ENCODE peak calls at places on chromosomes 2 and 18, in four cellular contexts. S is HEK293T, E is HepG2, D is GM12878. L is an unnamed sample.

GRCh38 chr2:219020604-219021365 is 20.5 kb downstream of the CFAP65 start:
- DNase-seq in D (no peak), S (no peak), E (no peak), L (no peak)

GRCh38 chr2:65491381-65491903 is 59.0 kb upstream of the SPRED2 start:
- DNase-seq in S (no peak), D (no peak), E (no peak), L (no peak)

GRCh38 chr18:21004721-21005120 is 106.9 kb downstream of the ROCK1 start:
- DNase-seq in E (no peak), D (no peak), S (no peak), L (no peak)

GRCh38 chr2:213022987-213023386 is 128.4 kb downstream of the IKZF2 start:
- DNase-seq in E (no peak), S (no peak), D (peak; percentile 87), L (no peak)

GRCh38 chr2:88199912-88200682 is 30.0 kb downstream of the THNSL2 start:
- DNase-seq in D (no peak), E (peak; percentile 33), S (peak; percentile 29), L (no peak)

GRCh38 chr2:205405194-205405593 is 277.1 kb upstream of the NRP2 start:
- DNase-seq in E (no peak), D (no peak), S (no peak), L (no peak)

GRCh38 chr2:235445116-235445515 is 48.7 kb upstream of the AGAP1 start:
- DNase-seq in D (no peak), S (no peak), E (no peak), L (no peak)

GRCh38 chr2:112686348-112687217 is 34.2 kb upstream of the NT5DC4 start:
- DNase-seq in D (no peak), S (no peak), E (no peak), L (no peak)

GRCh38 chr2:223058952-223059716 is 7.1 kb downstream of the KCNE4 start:
- DNase-seq in E (peak; percentile 27), D (no peak), S (no peak), L (no peak)

GRCh38 chr2:15554525-15555218 is 6.5 kb downstream of the NBAS start:
- DNase-seq in E (no peak), S (no peak), D (no peak), L (no peak)

GRCh38 chr2:36770542-36771287 is 74.2 kb downstream of the VIT start:
- DNase-seq in D (no peak), S (peak; percentile 75), E (peak; percentile 67), L (peak; percentile 84)

GRCh38 chr2:63699549-63699839 is 110.7 kb downstream of the MDH1 start:
- DNase-seq in E (no peak), S (no peak), D (no peak), L (no peak)

GRCh38 chr2:212032032-212032431 is 506.6 kb downstream of the ERBB4 start:
- DNase-seq in D (no peak), S (no peak), E (no peak), L (no peak)

GRCh38 chr2:153871231-153872221 is at the start of gene GALNT13:
- DNase-seq in E (peak; percentile 57), D (no peak), S (peak; percentile 81), L (peak; percentile 91)

GRCh38 chr2:106156305-106157288 is 37.5 kb downstream of the UXS1 start:
- DNase-seq in S (no peak), D (no peak), E (no peak), L (no peak)

GRCh38 chr2:51065276-51065675 is 33.3 kb upstream of the NRXN1 start:
- DNase-seq in D (no peak), S (no peak), E (no peak), L (no peak)

GRCh38 chr2:204453730-204454167 is 91.5 kb upstream of the PARD3B start:
- DNase-seq in D (no peak), S (peak; percentile 32), E (no peak), L (no peak)

GRCh38 chr2:108906403-108907077 is 82.5 kb downstream of the EDAR start:
- DNase-seq in E (no peak), D (no peak), S (no peak), L (no peak)

GRCh38 chr2:73823916-73824523 is 4.7 kb upstream of the STAMBP start:
- DNase-seq in E (peak; percentile 68), D (peak; percentile 49), S (peak; percentile 46), L (peak; percentile 63)

GRCh38 chr2:217218269-217219140 is 358.6 kb upstream of the TNP1 start:
- DNase-seq in E (no peak), S (no peak), D (no peak), L (no peak)

GRCh38 chr2:120358734-120359465 is 13.0 kb downstream of the INHBB start:
- DNase-seq in E (no peak), D (no peak), S (no peak), L (no peak)

GRCh38 chr18:79567481-79568147 is 112.0 kb upstream of the CTDP1 start:
- DNase-seq in E (no peak), D (no peak), S (no peak), L (peak; percentile 58)

GRCh38 chr2:26721267-26722032 is 28.9 kb downstream of the KCNK3 start:
- DNase-seq in E (peak; percentile 70), D (no peak), S (no peak), L (peak; percentile 32)

GRCh38 chr2:100957971-100958653 is 44.0 kb upstream of the RPL31 start:
- DNase-seq in D (no peak), E (no peak), S (no peak), L (no peak)

GRCh38 chr2:13289310-13289709 is 572.6 kb downstream of the TRIB2 start:
- DNase-seq in D (no peak), E (no peak), S (no peak), L (no peak)

GRCh38 chr2:200585730-200586643 is at the start of gene AOX1:
- DNase-seq in D (no peak), E (peak; percentile 70), S (no peak), L (peak; percentile 71)

GRCh38 chr18:22828171-22828570 is 105.0 kb upstream of the RBBP8 start:
- DNase-seq in S (no peak), E (no peak), D (no peak), L (no peak)

GRCh38 chr2:95023222-95023597 is 2.3 kb upstream of the MAL start:
- DNase-seq in S (no peak), D (no peak), E (peak; percentile 32), L (no peak)

GRCh38 chr2:69946351-69947077 is 14.9 kb downstream of the ASPRV1 start:
- DNase-seq in S (no peak), D (peak; percentile 30), E (peak; percentile 82), L (no peak)

DNA sequence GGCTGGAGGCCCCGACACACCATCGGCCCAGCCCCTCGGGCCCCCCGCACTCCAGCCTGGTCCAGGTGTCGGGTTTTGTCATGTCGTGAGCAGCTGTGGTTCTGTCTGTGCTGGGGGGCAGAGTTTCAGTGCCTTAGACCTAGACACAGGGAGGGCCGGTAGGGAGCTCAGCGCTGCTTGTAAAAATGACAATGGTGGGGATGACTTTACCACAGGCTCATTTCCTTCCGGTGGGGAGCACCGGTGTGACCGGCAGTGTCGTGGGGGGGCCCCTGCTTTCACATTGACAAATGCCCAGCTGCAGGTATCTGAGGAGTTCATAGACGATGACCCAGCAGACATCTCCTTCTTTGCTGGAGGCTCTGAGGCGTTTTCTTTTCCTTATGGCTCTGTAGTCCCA is 66.9 kb downstream of the STK25 start:
- DNase-seq in S (no peak), D (no peak), E (no peak), L (no peak)
- TF ChIP-seq SUZ12 in S (no peak), D (no peak), E (no peak), L (no peak)

GRCh38 chr2:23745726-23746105 is 181.2 kb downstream of the ATAD2B start:
- DNase-seq in E (no peak), D (no peak), S (no peak), L (no peak)
- TF ChIP-seq SUZ12 in E (no peak), D (no peak), S (no peak), L (no peak)

GRCh38 chr2:115887209-115887776 is 1444.9 kb downstream of the DPP10 start:
- DNase-seq in S (no peak), D (no peak), E (no peak), L (no peak)
- TF ChIP-seq SUZ12 in S (no peak), D (no peak), E (no peak), L (no peak)

DNA sequence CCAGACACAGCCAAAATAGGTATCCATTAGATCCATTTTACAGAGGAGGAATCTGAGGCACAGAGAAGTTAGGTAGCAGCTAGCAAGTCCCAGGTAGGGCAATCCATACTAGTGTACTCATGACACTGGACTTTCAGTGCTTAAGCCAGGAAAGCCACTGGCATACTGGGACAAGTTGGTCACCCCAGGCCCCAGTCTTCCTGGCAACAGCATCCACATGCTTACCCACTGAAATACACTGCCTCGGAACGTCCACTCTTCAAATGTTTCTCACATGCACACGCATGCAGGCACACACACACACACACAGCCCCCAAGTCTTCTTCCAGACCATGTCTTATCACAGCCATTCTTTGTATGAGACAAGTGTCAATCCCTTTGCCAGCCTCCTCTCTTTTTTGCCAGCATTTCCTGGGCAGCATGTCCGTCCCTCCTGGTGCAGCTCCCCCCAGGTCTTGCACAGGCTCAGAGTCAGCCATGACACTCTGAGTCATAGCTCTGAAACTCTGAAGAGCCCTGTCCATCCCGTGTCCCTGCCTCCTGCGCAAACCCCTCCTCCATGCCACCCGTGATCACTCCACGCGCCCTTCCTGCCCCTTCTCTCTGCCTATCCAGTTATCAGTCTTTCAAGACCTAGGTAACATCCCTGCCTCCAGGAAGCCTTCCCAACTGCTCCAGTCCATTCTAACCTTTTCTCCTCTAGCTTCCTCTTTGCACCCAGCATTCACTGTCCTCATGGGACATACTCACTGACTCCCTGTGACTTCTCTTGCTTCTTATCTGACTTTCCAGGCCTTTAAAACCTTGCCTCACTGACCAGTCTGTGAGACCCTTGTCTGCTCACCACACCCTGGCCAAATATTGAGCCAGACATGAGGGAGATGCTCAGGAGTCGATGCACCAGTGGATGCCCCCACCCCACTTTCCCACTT is 10.9 kb upstream of the TEX261 start:
- DNase-seq in E (no peak), S (peak; percentile 2), D (no peak), L (no peak)
- TF ChIP-seq SUZ12 in E (no peak), S (no peak), D (no peak), L (no peak)

GRCh38 chr2:19731040-19731439 is 170.7 kb downstream of the TTC32 start:
- DNase-seq in S (no peak), D (no peak), E (no peak), L (no peak)

GRCh38 chr2:19731515-19731914 is 170.3 kb downstream of the TTC32 start:
- DNase-seq in D (no peak), S (no peak), E (no peak), L (no peak)

GRCh38 chr2:19732255-19732654 is 169.5 kb downstream of the TTC32 start:
- DNase-seq in D (no peak), S (no peak), E (no peak), L (no peak)

GRCh38 chr2:19725392-19725791 is 176.4 kb downstream of the TTC32 start:
- DNase-seq in S (no peak), E (no peak), D (no peak), L (no peak)

GRCh38 chr2:19728120-19728519 is 173.7 kb downstream of the TTC32 start:
- DNase-seq in D (no peak), S (no peak), E (no peak), L (no peak)
- TF ChIP-seq SUZ12 in D (no peak), S (no peak), E (no peak), L (no peak)

GRCh38 chr2:209536363-209536762 is 112.5 kb downstream of the MAP2 start:
- DNase-seq in S (no peak), E (no peak), D (no peak), L (no peak)
- TF ChIP-seq SUZ12 in S (no peak), E (no peak), D (no peak), L (no peak)

L was measured in NT2/D1.